ENCODE peak calls at places on chromosomes 3 and 15, in six cellular contexts. G is ascending aorta, F is adrenal gland, R is cardiac fibroblast, K is tibial nerve, J is neural crest cell. U is an unnamed sample.

GRCh38 chr3:58776231-58776630 is 109.7 kb upstream of the FAM3D start:
- DNase-seq in G (no peak), F (no peak), R (no peak), K (no peak), J (no peak), U (no peak)

GRCh38 chr3:50378757-50379156 is 19.4 kb upstream of the TMEM115 start:
- DNase-seq in G (no peak), F (no peak), R (no peak), K (no peak), J (no peak), U (no peak)

GRCh38 chr15:81388431-81388760 is 14.4 kb upstream of the TMC3 start:
- DNase-seq in G (no peak), F (no peak), R (no peak), K (no peak), J (no peak), U (no peak)

GRCh38 chr3:171172070-171172469 is 145.6 kb upstream of the SLC2A2 start:
- DNase-seq in G (no peak), F (no peak), R (no peak), K (no peak), J (no peak), U (no peak)

GRCh38 chr15:90074916-90075315 is 27.4 kb downstream of the IDH2 start:
- DNase-seq in G (no peak), F (no peak), R (no peak), K (no peak), J (no peak), U (no peak)

GRCh38 chr15:58383876-58384275 is 47.9 kb upstream of the LIPC start:
- DNase-seq in G (no peak), F (no peak), R (no peak), K (no peak), J (no peak), U (no peak)

GRCh38 chr15:43440721-43441281 is 52.2 kb downstream of the TP53BP1 start:
- DNase-seq in G (peak), F (peak), R (peak), K (no peak), J (no peak), U (peak)

GRCh38 chr15:99076555-99077308 is 28.1 kb upstream of the SYNM start:
- DNase-seq in G (peak), F (peak), R (peak), K (no peak), J (peak), U (no peak)

GRCh38 chr3:126313580-126314304 is 43.5 kb downstream of the KLF15 start:
- DNase-seq in G (peak), F (no peak), R (peak), K (no peak), J (no peak), U (no peak)

GRCh38 chr15:101128191-101128590 is 123.7 kb downstream of the CHSY1 start:
- DNase-seq in G (no peak), F (no peak), R (peak), K (no peak), J (no peak), U (no peak)

GRCh38 chr15:39025881-39026280 is 461.3 kb upstream of the RASGRP1 start:
- DNase-seq in G (no peak), F (no peak), R (peak), K (no peak), J (no peak), U (no peak)

GRCh38 chr15:90031231-90031791 is 30.2 kb downstream of the ZNF710 start:
- DNase-seq in G (peak), F (peak), R (peak), K (no peak), J (no peak), U (no peak)

GRCh38 chr15:74173545-74174215 is at the start of gene ISLR:
- DNase-seq in G (no peak), F (no peak), R (peak), K (no peak), J (no peak), U (no peak)

GRCh38 chr15:69806287-69806915 is 291.3 kb downstream of the TLE3 start:
- DNase-seq in G (no peak), F (no peak), R (no peak), K (no peak), J (no peak), U (no peak)

GRCh38 chr15:69807752-69808151 is 290.0 kb downstream of the TLE3 start:
- DNase-seq in G (no peak), F (no peak), R (peak), K (no peak), J (no peak), U (no peak)

GRCh38 chr15:69810441-69811071 is 287.2 kb downstream of the TLE3 start:
- DNase-seq in G (no peak), F (no peak), R (no peak), K (no peak), J (no peak), U (no peak)

GRCh38 chr15:69809421-69809820 is 288.3 kb downstream of the TLE3 start:
- DNase-seq in G (no peak), F (no peak), R (no peak), K (no peak), J (no peak), U (no peak)

DNA sequence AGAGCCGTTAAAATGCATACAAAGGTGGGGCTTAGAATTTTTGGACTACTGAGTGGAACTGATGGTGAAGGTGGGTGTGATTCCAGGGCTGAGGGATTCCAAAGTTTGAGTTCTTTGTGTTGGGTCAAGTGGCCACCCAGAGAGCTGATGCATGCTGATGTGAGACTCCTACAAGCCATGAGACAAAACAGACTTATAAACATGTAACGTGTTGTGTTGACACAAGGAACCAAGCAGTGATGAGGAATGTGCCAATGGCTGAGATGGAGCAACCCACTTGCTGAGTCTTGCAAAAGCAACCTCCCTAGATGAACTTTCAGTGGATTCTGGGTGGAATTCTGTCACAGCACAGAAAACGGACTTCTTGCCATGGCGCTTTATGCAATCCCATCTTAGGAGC is 289.0 kb downstream of the TLE3 start:
- DNase-seq in G (no peak), F (no peak), R (peak), K (no peak), J (no peak), U (no peak)
- TF ChIP-seq CTCF in G (no peak), F (no peak), R (no peak), K (no peak), J (no peak), U (no peak)

GRCh38 chr15:41561104-41561776 is 2.2 kb downstream of the TYRO3 start:
- DNase-seq in G (no peak), F (no peak), R (no peak), K (no peak), J (no peak), U (no peak)

GRCh38 chr15:41562258-41562657 is 3.2 kb downstream of the TYRO3 start:
- DNase-seq in G (no peak), F (no peak), R (peak), K (no peak), J (no peak), U (no peak)

GRCh38 chr15:41562784-41563198 is 3.8 kb downstream of the TYRO3 start:
- DNase-seq in G (no peak), F (no peak), R (peak), K (no peak), J (no peak), U (no peak)

GRCh38 chr15:41559489-41560177 is 621 bp downstream of the TYRO3 start:
- DNase-seq in G (peak), F (no peak), R (no peak), K (no peak), J (no peak), U (no peak)

DNA sequence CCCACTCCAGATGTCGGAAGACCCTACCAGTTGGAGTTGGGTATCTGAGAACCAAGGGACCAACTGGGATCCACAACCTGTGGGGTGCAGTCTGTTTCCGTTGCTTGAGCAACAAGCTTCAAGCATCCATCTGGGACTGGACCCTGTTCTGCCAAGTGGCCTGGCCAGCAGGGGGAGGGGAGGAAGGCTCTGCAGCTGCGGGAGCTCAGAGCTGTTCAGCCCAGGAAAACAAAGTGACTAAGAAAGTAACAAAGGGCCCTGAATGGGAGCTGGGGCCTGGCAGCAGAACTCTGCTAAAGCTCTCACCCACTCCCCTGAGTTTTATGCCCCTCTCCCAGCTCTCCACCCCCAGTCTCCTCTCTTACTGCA is 2.7 kb downstream of the TYRO3 start:
- DNase-seq in G (no peak), F (peak), R (peak), K (peak), J (peak), U (no peak)
- TF ChIP-seq CTCF in G (no peak), F (peak), R (peak), K (peak), J (peak), U (no peak)

DNA sequence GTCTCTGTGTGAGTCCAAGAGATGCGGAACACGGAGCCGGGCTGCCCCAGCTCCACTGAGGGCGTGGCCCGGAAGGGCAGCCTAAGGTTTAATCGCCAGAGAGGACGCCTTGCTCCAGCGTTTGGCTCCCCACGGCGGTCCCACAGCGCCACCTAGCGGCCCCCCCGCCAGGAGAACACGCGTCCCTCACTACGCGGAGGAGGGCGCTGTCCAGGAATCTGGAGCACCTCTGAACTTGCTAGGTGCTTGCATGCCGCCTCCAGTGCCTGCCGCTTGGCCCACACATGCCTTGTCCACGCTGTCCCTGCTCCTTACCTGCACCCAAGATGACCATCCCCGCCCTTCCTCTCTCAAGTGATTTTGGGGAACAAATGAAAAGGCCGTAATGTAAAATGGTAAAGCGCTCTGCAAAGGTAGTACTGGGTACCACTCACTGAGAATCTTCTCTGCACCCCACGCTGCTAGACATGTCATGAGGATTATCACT is 14.4 kb upstream of the MRPS22 start:
- DNase-seq in G (peak), F (peak), R (peak), K (peak), J (peak), U (peak)
- TF ChIP-seq CTCF in G (peak), F (peak), R (peak), K (peak), J (peak), U (peak)

GRCh38 chr3:116453676-116454346 is 8.5 kb upstream of the LSAMP start:
- DNase-seq in G (no peak), F (no peak), R (peak), K (no peak), J (no peak), U (no peak)
- TF ChIP-seq CTCF in G (no peak), F (peak), R (no peak), K (peak), J (peak), U (no peak)

GRCh38 chr3:52106951-52107611 is 47.1 kb downstream of the POC1A start:
- DNase-seq in G (no peak), F (no peak), R (no peak), K (no peak), J (no peak), U (no peak)

GRCh38 chr3:52110502-52110901 is 43.7 kb downstream of the POC1A start:
- DNase-seq in G (no peak), F (no peak), R (no peak), K (no peak), J (no peak), U (no peak)

GRCh38 chr3:52112056-52112455 is 42.2 kb downstream of the POC1A start:
- DNase-seq in G (no peak), F (no peak), R (no peak), K (no peak), J (no peak), U (no peak)

GRCh38 chr3:52109556-52110380 is 44.5 kb downstream of the POC1A start:
- DNase-seq in G (no peak), F (no peak), R (peak), K (no peak), J (no peak), U (no peak)

DNA sequence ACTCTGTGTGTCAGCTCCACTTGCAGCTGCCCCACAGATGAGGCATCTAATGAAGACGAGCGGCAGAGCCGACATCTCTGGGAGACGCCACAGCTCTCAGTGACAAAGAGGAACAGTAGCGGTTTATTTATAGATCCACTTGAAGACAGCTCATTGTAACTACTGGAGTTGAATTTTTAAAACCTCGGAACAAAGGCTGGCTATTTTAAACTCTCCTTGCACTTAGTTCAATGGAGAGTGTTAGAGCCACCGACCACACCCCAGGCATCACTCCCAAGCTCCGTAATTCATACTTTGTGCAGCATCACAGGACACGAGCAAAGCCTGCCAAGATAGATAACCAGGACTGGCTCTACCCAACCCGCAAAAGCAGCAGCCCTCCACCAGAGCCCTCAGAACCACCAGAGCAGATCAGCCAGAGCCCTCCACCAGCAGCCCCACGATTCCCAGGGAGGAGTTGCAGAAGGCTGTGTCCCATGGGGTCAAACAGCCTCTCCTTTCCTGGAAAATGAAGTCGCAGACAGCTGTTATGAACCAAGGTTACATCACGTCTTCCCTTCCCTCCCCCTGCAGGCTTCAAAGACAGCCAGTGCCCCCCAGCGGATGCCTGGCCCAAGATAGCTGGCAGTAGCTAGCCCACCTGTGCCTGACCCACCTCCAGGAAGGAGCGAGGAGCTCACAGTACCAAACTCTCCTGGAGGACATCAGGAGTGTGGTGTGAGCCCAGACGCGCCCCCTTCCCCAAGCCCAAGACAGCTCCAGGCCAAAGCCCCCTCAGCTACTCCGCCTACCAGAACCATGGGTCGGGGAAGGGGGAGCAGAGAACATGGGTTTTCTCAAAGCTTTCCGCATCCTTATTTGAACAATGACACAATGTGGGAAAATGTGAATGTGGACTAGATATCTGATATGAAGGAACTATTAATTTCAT is 45.7 kb downstream of the POC1A start:
- DNase-seq in G (no peak), F (no peak), R (peak), K (no peak), J (no peak), U (no peak)
- TF ChIP-seq CTCF in G (no peak), F (no peak), R (peak), K (peak), J (no peak), U (no peak)

DNA sequence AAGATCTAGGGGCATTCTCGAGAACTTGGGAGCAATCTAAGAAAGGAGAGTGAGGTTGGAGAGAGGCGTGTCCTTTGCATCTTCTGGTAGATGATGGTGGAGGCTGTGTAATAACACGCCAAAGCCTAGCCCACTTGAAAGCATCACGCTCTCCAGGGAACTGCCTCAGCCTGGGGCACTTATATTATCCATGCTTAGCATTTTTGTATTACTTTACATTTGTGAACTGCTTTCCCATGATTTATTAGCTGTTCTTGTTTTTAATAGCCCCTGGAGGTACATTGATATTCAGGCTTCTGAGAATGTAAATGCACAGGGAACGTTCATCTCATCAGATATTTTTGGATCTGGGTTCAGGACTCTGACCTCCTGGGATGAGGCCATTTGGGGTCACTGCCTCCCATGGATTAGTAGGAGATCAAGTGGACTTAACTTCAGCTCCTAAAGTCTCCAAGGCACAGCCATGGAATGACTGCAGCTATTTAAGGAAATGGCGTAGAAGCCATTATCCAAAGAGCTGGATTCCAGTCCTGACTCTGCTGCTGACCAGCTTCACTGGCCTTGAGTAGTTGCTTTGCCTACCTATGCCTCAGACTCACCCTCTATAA is 124.9 kb downstream of the LPP start:
- DNase-seq in G (no peak), F (no peak), R (no peak), K (no peak), J (no peak), U (no peak)
- TF ChIP-seq CTCF in G (no peak), F (no peak), R (no peak), K (no peak), J (no peak), U (no peak)

GRCh38 chr3:70543493-70543892 is 231.1 kb upstream of the MDFIC2 start:
- DNase-seq in G (no peak), F (no peak), R (no peak), K (no peak), J (no peak), U (no peak)

GRCh38 chr3:70539908-70540307 is 227.5 kb upstream of the MDFIC2 start:
- DNase-seq in G (no peak), F (no peak), R (no peak), K (no peak), J (no peak), U (no peak)
- TF ChIP-seq CTCF in G (no peak), F (no peak), R (no peak), K (no peak), J (peak), U (no peak)

U was measured in thoracic aorta.